ENCODE peak calls at places on chromosomes 3 and 15, in five cellular contexts. K, D, S, Z and W are unnamed samples.

GRCh38 chr3:139561428-139561827 is 21.9 kb upstream of the RBP1 start:
- DNase-seq in K (no peak), D (no peak), S (no peak), Z (no peak), W (no peak)

GRCh38 chr3:131957511-131957910 is 77.3 kb downstream of the CPNE4 start:
- DNase-seq in K (no peak), D (no peak), S (no peak), Z (no peak), W (no peak)

GRCh38 chr3:106183762-106184391 is 315.1 kb upstream of the CBLB start:
- DNase-seq in K (no peak), D (peak; percentile 97), S (no peak), Z (peak; percentile 87), W (no peak)

GRCh38 chr15:68375716-68376220 is 56.2 kb downstream of the ITGA11 start:
- DNase-seq in K (peak; percentile 45), D (no peak), S (no peak), Z (no peak), W (no peak)

GRCh38 chr15:34360298-34360697 is 6.7 kb downstream of the LPCAT4 start:
- DNase-seq in K (no peak), D (peak; percentile 94), S (no peak), Z (no peak), W (no peak)

GRCh38 chr15:81785679-81786078 is 260.1 kb downstream of the MEX3B start:
- DNase-seq in K (peak; percentile 47), D (no peak), S (no peak), Z (no peak), W (no peak)

GRCh38 chr3:169148448-169149348 is 514.8 kb downstream of the MECOM start:
- DNase-seq in K (no peak), D (no peak), S (peak; percentile 28), Z (no peak), W (no peak)

GRCh38 chr15:44584162-44584749 is 47.3 kb downstream of the EIF3J start:
- DNase-seq in K (no peak), D (peak; percentile 39), S (peak; percentile 46), Z (no peak), W (peak; percentile 54)

GRCh38 chr15:101526890-101527289 is 37.4 kb upstream of the PCSK6 start:
- DNase-seq in K (peak; percentile 82), D (no peak), S (no peak), Z (no peak), W (no peak)

GRCh38 chr15:74303741-74304309 is 63.6 kb downstream of the CYP11A1 start:
- DNase-seq in K (no peak), D (no peak), S (no peak), Z (no peak), W (no peak)

GRCh38 chr3:16513141-16514020 is at the start of gene RFTN1:
- DNase-seq in K (no peak), D (no peak), S (peak; percentile 72), Z (peak; percentile 70), W (peak; percentile 76)

GRCh38 chr3:124860599-124860998 is 26.6 kb downstream of the ITGB5 start:
- DNase-seq in K (no peak), D (peak; percentile 95), S (peak; percentile 89), Z (peak; percentile 96), W (no peak)

GRCh38 chr3:184380210-184380626 is 364 bp downstream of the CHRD start:
- DNase-seq in K (no peak), D (no peak), S (peak; percentile 76), Z (no peak), W (peak; percentile 66)

GRCh38 chr15:89693696-89694095 is 3.1 kb downstream of the WDR93 start:
- DNase-seq in K (no peak), D (peak; percentile 79), S (no peak), Z (no peak), W (no peak)

GRCh38 chr3:88957751-88958452 is 149.5 kb upstream of the EPHA3 start:
- DNase-seq in K (no peak), D (no peak), S (no peak), Z (peak; percentile 82), W (no peak)

GRCh38 chr15:97804950-97805349 is 155.6 kb upstream of the ARRDC4 start:
- DNase-seq in K (peak; percentile 55), D (no peak), S (no peak), Z (no peak), W (no peak)

GRCh38 chr3:133295199-133295901 is 104.5 kb upstream of the BFSP2 start:
- DNase-seq in K (no peak), D (no peak), S (no peak), Z (peak; percentile 81), W (no peak)

GRCh38 chr3:50272911-50273688 is 4.2 kb downstream of the SEMA3B start:
- DNase-seq in K (no peak), D (peak; percentile 61), S (peak; percentile 83), Z (peak; percentile 62), W (peak; percentile 92)

GRCh38 chr3:50275160-50275995 is 3.5 kb upstream of the LSMEM2 start:
- DNase-seq in K (no peak), D (no peak), S (no peak), Z (no peak), W (no peak)

GRCh38 chr3:50273689-50274065 is 4.7 kb downstream of the SEMA3B start:
- DNase-seq in K (no peak), D (no peak), S (no peak), Z (no peak), W (no peak)

GRCh38 chr3:50275996-50276761 is 2.7 kb upstream of the LSMEM2 start:
- DNase-seq in K (no peak), D (no peak), S (no peak), Z (no peak), W (no peak)

DNA sequence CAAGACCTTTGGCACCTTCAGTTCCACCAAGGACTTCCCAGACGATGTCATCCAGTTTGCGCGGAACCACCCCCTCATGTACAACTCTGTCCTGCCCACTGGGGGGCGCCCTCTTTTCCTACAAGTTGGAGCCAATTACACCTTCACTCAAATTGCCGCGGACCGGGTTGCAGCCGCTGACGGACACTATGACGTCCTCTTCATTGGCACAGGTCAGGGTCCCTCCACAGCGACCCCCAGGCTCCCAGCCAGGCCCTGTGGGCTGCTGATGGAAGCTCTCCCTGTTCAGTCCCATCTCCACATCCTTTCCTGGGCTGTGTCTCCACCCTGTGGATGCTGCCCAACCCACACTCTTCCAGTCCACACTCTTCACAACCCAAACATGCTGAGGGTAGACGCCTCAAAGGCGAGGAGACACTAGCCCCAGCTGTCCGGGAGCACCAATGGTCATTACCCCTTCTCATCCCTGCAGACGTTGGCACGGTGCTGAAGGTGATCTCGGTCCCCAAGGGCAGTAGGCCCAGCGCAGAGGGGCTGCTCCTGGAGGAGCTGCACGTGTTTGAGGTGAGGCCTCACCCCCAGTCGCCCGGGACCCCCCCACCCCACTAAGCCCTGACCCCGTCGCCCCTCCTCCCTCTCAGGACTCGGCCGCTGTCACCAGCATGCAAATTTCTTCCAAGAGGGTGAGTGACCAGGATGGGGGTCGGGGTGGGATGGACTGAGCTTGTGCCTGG is 4.3 kb upstream of the LSMEM2 start:
- DNase-seq in K (no peak), D (no peak), S (no peak), Z (peak; percentile 57), W (peak; percentile 83)
- TF ChIP-seq CTCF in K (peak; percentile 55), D (peak; percentile 85), S (peak; percentile 54), Z (peak; percentile 60), W (peak; percentile 71)

GRCh38 chr15:47903369-47903768 is 186.1 kb downstream of the SEMA6D start:
- DNase-seq in K (no peak), D (no peak), S (no peak), Z (no peak), W (no peak)
- H3K9me3 ChIP-seq in K (no peaks in the 10 kb centered on the region), D (no peaks in the 10 kb centered on the region), S (peaks cover 8% of the 10 kb centered on the region), Z (peaks cover 4% of the 10 kb centered on the region), W (peaks cover 17% of the 10 kb centered on the region)

GRCh38 chr15:49521802-49522201 is 98.8 kb downstream of the FGF7 start:
- DNase-seq in K (no peak), D (no peak), S (no peak), Z (peak; percentile 33), W (no peak)
- TF ChIP-seq CTCF in K (no peak), D (no peak), S (no peak), Z (peak; percentile 19), W (no peak)

DNA sequence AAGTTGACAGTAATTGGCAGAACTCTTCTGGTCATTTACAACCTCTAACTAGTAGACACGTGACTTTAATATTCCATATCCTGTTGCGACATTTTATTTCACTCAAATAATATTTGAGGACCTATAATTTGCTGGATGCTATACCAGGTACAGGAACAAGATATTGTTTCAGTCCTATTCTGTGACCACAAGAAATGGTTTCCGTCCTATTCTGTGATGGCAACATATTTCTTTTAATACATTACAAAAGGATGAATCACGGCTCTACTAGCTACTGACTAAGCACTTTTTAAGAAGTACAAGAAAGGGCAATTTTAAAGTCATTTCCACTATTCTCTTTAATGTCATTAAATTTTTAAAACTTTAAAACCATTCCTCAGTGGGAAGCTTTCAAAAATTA is 400.2 kb downstream of the CNTN3 start:
- DNase-seq in K (no peak), D (no peak), S (no peak), Z (no peak), W (no peak)
- H3K9me3 ChIP-seq in K (no peaks in the 10 kb centered on the region), D (no peaks in the 10 kb centered on the region), S (no peaks in the 10 kb centered on the region), Z (no peaks in the 10 kb centered on the region), W (no peaks in the 10 kb centered on the region)

GRCh38 chr15:70576276-70576675 is 187.1 kb downstream of the UACA start:
- DNase-seq in K (no peak), D (no peak), S (no peak), Z (no peak), W (no peak)

GRCh38 chr15:70576683-70577082 is 186.7 kb downstream of the UACA start:
- DNase-seq in K (no peak), D (no peak), S (no peak), Z (no peak), W (no peak)

GRCh38 chr15:70580286-70580685 is 183.1 kb downstream of the UACA start:
- DNase-seq in K (no peak), D (no peak), S (no peak), Z (no peak), W (no peak)

GRCh38 chr15:70579766-70580165 is 183.6 kb downstream of the UACA start:
- DNase-seq in K (no peak), D (no peak), S (no peak), Z (no peak), W (no peak)

GRCh38 chr15:70578196-70578595 is 185.2 kb downstream of the UACA start:
- DNase-seq in K (no peak), D (no peak), S (no peak), Z (no peak), W (no peak)
- TF ChIP-seq CTCF in K (no peak), D (no peak), S (no peak), Z (no peak), W (no peak)

GRCh38 chr15:95469601-95470000 is 860.9 kb upstream of the NR2F2 start:
- DNase-seq in K (no peak), D (no peak), S (no peak), Z (no peak), W (no peak)

GRCh38 chr15:95470997-95471692 is 859.4 kb upstream of the NR2F2 start:
- DNase-seq in K (no peak), D (no peak), S (peak; percentile 41), Z (peak; percentile 6), W (no peak)

GRCh38 chr15:95464091-95464888 is 866.2 kb upstream of the NR2F2 start:
- DNase-seq in K (no peak), D (no peak), S (no peak), Z (peak; percentile 56), W (no peak)

GRCh38 chr15:95470529-95470928 is 860.0 kb upstream of the NR2F2 start:
- DNase-seq in K (no peak), D (no peak), S (no peak), Z (no peak), W (no peak)

DNA sequence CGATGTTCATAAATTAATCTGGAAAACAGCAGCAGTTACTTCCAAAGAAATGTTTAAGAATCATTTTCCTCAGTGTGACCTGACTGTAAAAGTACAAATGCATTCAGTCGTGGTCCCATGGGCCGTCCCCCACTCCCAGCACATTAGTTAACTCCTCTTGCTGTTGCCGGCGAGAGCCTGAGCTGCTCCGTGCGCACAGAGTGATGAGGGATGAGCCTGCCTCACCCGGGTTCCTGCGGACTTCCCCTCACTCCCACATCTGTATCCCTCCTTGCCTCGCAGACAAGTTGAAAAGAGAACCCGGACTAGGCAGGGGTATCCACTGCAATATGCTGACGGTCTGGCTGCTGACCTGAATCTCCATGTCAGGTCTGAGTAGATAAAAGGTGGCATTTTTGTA is 861.7 kb upstream of the NR2F2 start:
- DNase-seq in K (no peak), D (no peak), S (no peak), Z (no peak), W (no peak)
- H3K9me3 ChIP-seq in K (no peaks in the 10 kb centered on the region), D (no peaks in the 10 kb centered on the region), S (no peaks in the 10 kb centered on the region), Z (no peaks in the 10 kb centered on the region), W (no peaks in the 10 kb centered on the region)